ENCODE peak calls at places on chromosomes 12 and 14, in five cellular contexts. One of them, this sample, is unnamed.

GRCh38 chr14:105100931-105101330 is 35.7 kb upstream of the GPR132 start:
- DNase-seq in right cardiac atrium: no peak
- DNase-seq in upper lobe of right lung: no peak
- DNase-seq in GM12878: no peak
- DNase-seq in naive thymus-derived CD4-positive, alpha-beta T cell: no peak
- DNase-seq in this sample: no peak

GRCh38 chr12:50099302-50100008 is 4.4 kb upstream of the GPD1 start:
- DNase-seq in right cardiac atrium: no peak
- DNase-seq in upper lobe of right lung: no peak
- DNase-seq in GM12878: no peak
- DNase-seq in naive thymus-derived CD4-positive, alpha-beta T cell: no peak
- DNase-seq in this sample: no peak

GRCh38 chr12:68272732-68273131 is 19.3 kb upstream of the IL22 start:
- DNase-seq in right cardiac atrium: no peak
- DNase-seq in upper lobe of right lung: no peak
- DNase-seq in GM12878: no peak
- DNase-seq in naive thymus-derived CD4-positive, alpha-beta T cell: no peak
- DNase-seq in this sample: no peak

GRCh38 chr12:109651596-109651995 is 62.0 kb upstream of the FAM222A start:
- DNase-seq in right cardiac atrium: no peak
- DNase-seq in upper lobe of right lung: no peak
- DNase-seq in GM12878: no peak
- DNase-seq in naive thymus-derived CD4-positive, alpha-beta T cell: no peak
- DNase-seq in this sample: no peak

GRCh38 chr12:22160396-22161003 is 114.5 kb downstream of the CMAS start:
- DNase-seq in right cardiac atrium: no peak
- DNase-seq in upper lobe of right lung: no peak
- DNase-seq in GM12878: no peak
- DNase-seq in naive thymus-derived CD4-positive, alpha-beta T cell: no peak
- DNase-seq in this sample: no peak

GRCh38 chr12:120990487-120991055 is 12.2 kb downstream of the HNF1A start:
- DNase-seq in right cardiac atrium: no peak
- DNase-seq in upper lobe of right lung: no peak
- DNase-seq in GM12878: no peak
- DNase-seq in naive thymus-derived CD4-positive, alpha-beta T cell: no peak
- DNase-seq in this sample: no peak

GRCh38 chr14:28771168-28771567 is 4.6 kb downstream of the FOXG1 start:
- DNase-seq in right cardiac atrium: no peak
- DNase-seq in upper lobe of right lung: no peak
- DNase-seq in GM12878: no peak
- DNase-seq in naive thymus-derived CD4-positive, alpha-beta T cell: no peak
- DNase-seq in this sample: no peak

GRCh38 chr12:39931857-39932256 is 174.0 kb downstream of the SLC2A13 start:
- DNase-seq in right cardiac atrium: no peak
- DNase-seq in upper lobe of right lung: no peak
- DNase-seq in GM12878: no peak
- DNase-seq in naive thymus-derived CD4-positive, alpha-beta T cell: no peak
- DNase-seq in this sample: no peak

GRCh38 chr12:30818562-30818961 is 63.8 kb upstream of the CAPRIN2 start:
- DNase-seq in right cardiac atrium: no peak
- DNase-seq in upper lobe of right lung: no peak
- DNase-seq in GM12878: no peak
- DNase-seq in naive thymus-derived CD4-positive, alpha-beta T cell: no peak
- DNase-seq in this sample: no peak

GRCh38 chr14:92990456-92991430 is 67.8 kb downstream of the CHGA start:
- DNase-seq in right cardiac atrium: peak; percentile 69
- DNase-seq in upper lobe of right lung: no peak
- DNase-seq in GM12878: no peak
- DNase-seq in naive thymus-derived CD4-positive, alpha-beta T cell: no peak
- DNase-seq in this sample: no peak

GRCh38 chr14:44820230-44820964 is 141.3 kb downstream of the KLHL28 start:
- DNase-seq in right cardiac atrium: peak; percentile 16
- DNase-seq in upper lobe of right lung: no peak
- DNase-seq in GM12878: no peak
- DNase-seq in naive thymus-derived CD4-positive, alpha-beta T cell: no peak
- DNase-seq in this sample: no peak

GRCh38 chr14:72788972-72789728 is 104.8 kb downstream of the DPF3 start:
- DNase-seq in right cardiac atrium: no peak
- DNase-seq in upper lobe of right lung: no peak
- DNase-seq in GM12878: no peak
- DNase-seq in naive thymus-derived CD4-positive, alpha-beta T cell: no peak
- DNase-seq in this sample: no peak

GRCh38 chr12:107126688-107127481 is 33.5 kb upstream of the CRY1 start:
- DNase-seq in right cardiac atrium: no peak
- DNase-seq in upper lobe of right lung: no peak
- DNase-seq in GM12878: no peak
- DNase-seq in naive thymus-derived CD4-positive, alpha-beta T cell: peak; percentile 16
- DNase-seq in this sample: no peak

GRCh38 chr12:132510111-132510724 is 20.3 kb downstream of the FBRSL1 start:
- DNase-seq in right cardiac atrium: no peak
- DNase-seq in upper lobe of right lung: no peak
- DNase-seq in GM12878: no peak
- DNase-seq in naive thymus-derived CD4-positive, alpha-beta T cell: no peak
- DNase-seq in this sample: no peak

GRCh38 chr14:103527408-103528157 is 1.4 kb upstream of the TRMT61A start:
- DNase-seq in right cardiac atrium: peak; percentile 42
- DNase-seq in upper lobe of right lung: no peak
- DNase-seq in GM12878: peak; percentile 67
- DNase-seq in naive thymus-derived CD4-positive, alpha-beta T cell: no peak
- DNase-seq in this sample: no peak

GRCh38 chr14:62662811-62663477 is 382.3 kb downstream of the KCNH5 start:
- DNase-seq in right cardiac atrium: no peak
- DNase-seq in upper lobe of right lung: no peak
- DNase-seq in GM12878: no peak
- DNase-seq in naive thymus-derived CD4-positive, alpha-beta T cell: no peak
- DNase-seq in this sample: no peak

GRCh38 chr12:57868870-57869609 is 22.5 kb upstream of the CTDSP2 start:
- DNase-seq in right cardiac atrium: peak; percentile 79
- DNase-seq in upper lobe of right lung: no peak
- DNase-seq in GM12878: no peak
- DNase-seq in naive thymus-derived CD4-positive, alpha-beta T cell: no peak
- DNase-seq in this sample: peak; percentile 93

GRCh38 chr14:105484069-105484996 is 2.4 kb upstream of the CRIP1 start:
- DNase-seq in right cardiac atrium: peak; percentile 89
- DNase-seq in upper lobe of right lung: no peak
- DNase-seq in GM12878: no peak
- DNase-seq in naive thymus-derived CD4-positive, alpha-beta T cell: peak; percentile 87
- DNase-seq in this sample: no peak

GRCh38 chr12:12606793-12607589 is 4.7 kb upstream of the CREBL2 start:
- DNase-seq in right cardiac atrium: no peak
- DNase-seq in upper lobe of right lung: no peak
- DNase-seq in GM12878: peak; percentile 53
- DNase-seq in naive thymus-derived CD4-positive, alpha-beta T cell: no peak
- DNase-seq in this sample: peak; percentile 72

GRCh38 chr12:88202500-88202899 is 60.4 kb downstream of the TMTC3 start:
- DNase-seq in right cardiac atrium: no peak
- DNase-seq in upper lobe of right lung: no peak
- DNase-seq in GM12878: no peak
- DNase-seq in naive thymus-derived CD4-positive, alpha-beta T cell: no peak
- DNase-seq in this sample: no peak

GRCh38 chr12:128876559-128876958 is 23.3 kb downstream of the GLT1D1 start:
- DNase-seq in right cardiac atrium: no peak
- DNase-seq in upper lobe of right lung: no peak
- DNase-seq in GM12878: no peak
- DNase-seq in naive thymus-derived CD4-positive, alpha-beta T cell: no peak
- DNase-seq in this sample: no peak

GRCh38 chr14:30214014-30214413 is 286.4 kb upstream of the PRKD1 start:
- DNase-seq in right cardiac atrium: no peak
- DNase-seq in upper lobe of right lung: no peak
- DNase-seq in GM12878: no peak
- DNase-seq in naive thymus-derived CD4-positive, alpha-beta T cell: no peak
- DNase-seq in this sample: no peak

GRCh38 chr14:34722723-34723545 is 8.5 kb upstream of the CFL2 start:
- DNase-seq in right cardiac atrium: peak; percentile 65
- DNase-seq in upper lobe of right lung: no peak
- DNase-seq in GM12878: no peak
- DNase-seq in naive thymus-derived CD4-positive, alpha-beta T cell: no peak
- DNase-seq in this sample: peak; percentile 50

GRCh38 chr14:38420045-38420444 is 164.2 kb upstream of the CLEC14A start:
- DNase-seq in right cardiac atrium: no peak
- DNase-seq in upper lobe of right lung: no peak
- DNase-seq in GM12878: no peak
- DNase-seq in naive thymus-derived CD4-positive, alpha-beta T cell: no peak
- DNase-seq in this sample: no peak

GRCh38 chr12:5524116-5524768 is 92.3 kb downstream of the NTF3 start:
- DNase-seq in right cardiac atrium: no peak
- DNase-seq in upper lobe of right lung: no peak
- DNase-seq in GM12878: no peak
- DNase-seq in naive thymus-derived CD4-positive, alpha-beta T cell: no peak
- DNase-seq in this sample: no peak

GRCh38 chr12:57842342-57843294 is 3.9 kb downstream of the CTDSP2 start:
- DNase-seq in right cardiac atrium: no peak
- DNase-seq in upper lobe of right lung: no peak
- DNase-seq in GM12878: no peak
- DNase-seq in naive thymus-derived CD4-positive, alpha-beta T cell: peak; percentile 66
- DNase-seq in this sample: peak; percentile 75

GRCh38 chr12:55901881-55902490 is 25.7 kb downstream of the PYM1 start:
- DNase-seq in right cardiac atrium: no peak
- DNase-seq in upper lobe of right lung: no peak
- DNase-seq in GM12878: no peak
- DNase-seq in naive thymus-derived CD4-positive, alpha-beta T cell: no peak
- DNase-seq in this sample: no peak

GRCh38 chr14:103501041-103501870 is 21.4 kb downstream of the CKB start:
- DNase-seq in right cardiac atrium: no peak
- DNase-seq in upper lobe of right lung: no peak
- DNase-seq in GM12878: no peak
- DNase-seq in naive thymus-derived CD4-positive, alpha-beta T cell: no peak
- DNase-seq in this sample: no peak

GRCh38 chr14:84129028-84129427 is 1400.9 kb upstream of the FLRT2 start:
- DNase-seq in right cardiac atrium: no peak
- DNase-seq in upper lobe of right lung: no peak
- DNase-seq in GM12878: no peak
- DNase-seq in naive thymus-derived CD4-positive, alpha-beta T cell: no peak
- DNase-seq in this sample: no peak

GRCh38 chr14:64196668-64197411 is 97.3 kb downstream of the ESR2 start:
- DNase-seq in right cardiac atrium: peak; percentile 79
- DNase-seq in upper lobe of right lung: peak; percentile 90
- DNase-seq in GM12878: no peak
- DNase-seq in naive thymus-derived CD4-positive, alpha-beta T cell: peak; percentile 14
- DNase-seq in this sample: peak; percentile 62

GRCh38 chr12:124732275-124733075 is 131.2 kb downstream of the SCARB1 start:
- DNase-seq in right cardiac atrium: peak; percentile 70
- DNase-seq in upper lobe of right lung: no peak
- DNase-seq in GM12878: no peak
- DNase-seq in naive thymus-derived CD4-positive, alpha-beta T cell: no peak
- DNase-seq in this sample: peak; percentile 65

DNA sequence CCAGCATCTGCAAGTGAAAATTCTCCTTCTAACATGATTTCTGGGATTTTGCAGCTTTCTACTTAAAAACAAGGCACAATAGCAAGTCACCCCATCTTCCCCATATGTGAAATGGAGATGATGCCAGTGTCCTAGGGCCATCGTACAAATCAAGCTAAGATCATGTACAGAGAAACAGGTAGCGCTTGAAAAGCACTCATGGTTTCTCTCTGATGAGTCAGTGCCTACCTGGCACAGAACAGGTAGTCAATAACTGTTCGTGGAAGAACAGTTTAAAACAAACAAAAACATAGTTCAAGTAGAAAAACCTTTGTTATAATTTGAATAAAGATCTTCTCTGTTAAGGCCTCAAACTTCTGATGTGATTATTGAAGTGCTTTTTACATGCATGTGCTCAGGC is 46.9 kb downstream of the RAD52 start:
- DNase-seq in right cardiac atrium: no peak
- DNase-seq in upper lobe of right lung: no peak
- DNase-seq in GM12878: no peak
- DNase-seq in naive thymus-derived CD4-positive, alpha-beta T cell: no peak
- DNase-seq in this sample: no peak
- H3K27ac ChIP-seq in right cardiac atrium: no peak overlapping the region
- H3K27ac ChIP-seq in upper lobe of right lung: no peak overlapping the region
- H3K27ac ChIP-seq in GM12878: no peak overlapping the region
- H3K27ac ChIP-seq in naive thymus-derived CD4-positive, alpha-beta T cell: no peak overlapping the region
- H3K27ac ChIP-seq in this sample: no peak overlapping the region

GRCh38 chr12:45327823-45328383 is 112.0 kb downstream of the ANO6 start:
- DNase-seq in right cardiac atrium: no peak
- DNase-seq in upper lobe of right lung: no peak
- DNase-seq in GM12878: no peak
- DNase-seq in naive thymus-derived CD4-positive, alpha-beta T cell: no peak
- DNase-seq in this sample: no peak

GRCh38 chr12:45324391-45324790 is 108.5 kb downstream of the ANO6 start:
- DNase-seq in right cardiac atrium: no peak
- DNase-seq in upper lobe of right lung: no peak
- DNase-seq in GM12878: no peak
- DNase-seq in naive thymus-derived CD4-positive, alpha-beta T cell: no peak
- DNase-seq in this sample: no peak

GRCh38 chr12:45326358-45326971 is 110.6 kb downstream of the ANO6 start:
- DNase-seq in right cardiac atrium: no peak
- DNase-seq in upper lobe of right lung: no peak
- DNase-seq in GM12878: no peak
- DNase-seq in naive thymus-derived CD4-positive, alpha-beta T cell: no peak
- DNase-seq in this sample: no peak

DNA sequence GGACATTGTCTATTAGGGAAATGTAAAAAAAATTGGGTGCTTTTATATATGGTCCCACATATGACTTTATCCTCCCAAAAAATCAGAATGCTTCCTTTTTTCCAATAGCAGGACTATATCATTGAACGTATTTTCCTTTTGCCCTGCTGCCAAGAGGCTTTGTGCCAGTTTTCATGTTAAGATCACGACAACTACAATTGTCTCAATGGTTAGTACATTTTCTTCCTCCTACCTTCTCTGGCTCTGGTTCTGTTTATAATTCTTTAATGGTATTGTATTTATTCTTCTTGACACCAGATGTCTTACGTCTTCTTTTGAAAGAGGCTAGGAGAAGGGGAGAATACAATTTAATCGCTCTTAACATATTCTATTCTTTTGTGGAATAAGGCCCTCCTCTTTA is 106.9 kb downstream of the ANO6 start:
- DNase-seq in right cardiac atrium: no peak
- DNase-seq in upper lobe of right lung: no peak
- DNase-seq in GM12878: no peak
- DNase-seq in naive thymus-derived CD4-positive, alpha-beta T cell: no peak
- DNase-seq in this sample: no peak
- H3K27ac ChIP-seq in right cardiac atrium: no peak overlapping the region
- H3K27ac ChIP-seq in upper lobe of right lung: no peak overlapping the region
- H3K27ac ChIP-seq in GM12878: no peak overlapping the region
- H3K27ac ChIP-seq in naive thymus-derived CD4-positive, alpha-beta T cell: no peak overlapping the region
- H3K27ac ChIP-seq in this sample: no peak overlapping the region

DNA sequence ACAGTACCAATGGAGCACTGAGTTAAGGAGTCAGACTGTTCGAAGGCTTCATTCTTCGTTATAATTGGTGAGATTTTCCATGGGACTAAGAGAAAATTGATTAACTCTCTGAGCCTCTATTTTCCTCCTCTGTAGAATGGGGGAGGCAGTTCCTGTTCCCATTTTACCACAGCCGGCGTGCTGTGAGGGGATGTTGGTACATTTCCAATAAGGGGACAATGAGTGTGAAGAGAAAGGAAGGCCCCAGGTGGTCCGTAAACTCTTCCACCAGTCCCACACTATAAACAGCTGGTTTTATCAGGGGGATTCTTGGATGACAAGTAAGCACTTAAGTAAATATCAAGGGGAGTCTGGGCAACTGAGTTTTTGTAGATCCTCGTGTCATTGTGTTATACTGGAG is 109.9 kb downstream of the DAD1 start:
- DNase-seq in right cardiac atrium: no peak
- DNase-seq in upper lobe of right lung: no peak
- DNase-seq in GM12878: no peak
- DNase-seq in naive thymus-derived CD4-positive, alpha-beta T cell: no peak
- DNase-seq in this sample: peak; percentile 34
- H3K27ac ChIP-seq in right cardiac atrium: no peak overlapping the region
- H3K27ac ChIP-seq in upper lobe of right lung: no peak overlapping the region
- H3K27ac ChIP-seq in GM12878: peak overlapping the region; percentile 98
- H3K27ac ChIP-seq in naive thymus-derived CD4-positive, alpha-beta T cell: no peak overlapping the region
- H3K27ac ChIP-seq in this sample: peak overlapping the region; percentile 49

GRCh38 chr14:68384335-68384734 is 408.5 kb downstream of the ZFP36L1 start:
- DNase-seq in right cardiac atrium: peak; percentile 72
- DNase-seq in upper lobe of right lung: no peak
- DNase-seq in GM12878: no peak
- DNase-seq in naive thymus-derived CD4-positive, alpha-beta T cell: no peak
- DNase-seq in this sample: no peak
- H3K27ac ChIP-seq in right cardiac atrium: peak overlapping the region; percentile 84
- H3K27ac ChIP-seq in upper lobe of right lung: peak overlapping the region; percentile 71
- H3K27ac ChIP-seq in GM12878: peak overlapping the region; percentile 85
- H3K27ac ChIP-seq in naive thymus-derived CD4-positive, alpha-beta T cell: no peak overlapping the region
- H3K27ac ChIP-seq in this sample: no peak overlapping the region